ENCODE peak calls at places on chromosomes 12 and 14, in five cellular contexts. S, A, P, D and O are unnamed samples. For H3K4me1 and H3K27me3, the result is how much of the 10 kb centered on the place peaks cover.

GRCh38 chr14:90661881-90662280 is 154.3 kb downstream of the TTC7B start:
- DNase-seq in S (no peak), A (no peak), P (no peak), D (no peak), O (no peak)

GRCh38 chr12:107612508-107612907 is 73.1 kb upstream of the PWP1 start:
- DNase-seq in S (no peak), A (no peak), P (no peak), D (no peak), O (no peak)

GRCh38 chr14:54637829-54638446 is 71.0 kb downstream of the SAMD4A start:
- DNase-seq in S (no peak), A (no peak), P (no peak), D (peak), O (no peak)

GRCh38 chr12:100345020-100345767 is 11.7 kb upstream of the SLC17A8 start:
- DNase-seq in S (no peak), A (no peak), P (no peak), D (no peak), O (no peak)

GRCh38 chr12:85301054-85301453 is 21.0 kb downstream of the ALX1 start:
- DNase-seq in S (no peak), A (no peak), P (no peak), D (no peak), O (no peak)

GRCh38 chr14:101897326-101897725 is 67.0 kb upstream of the DYNC1H1 start:
- DNase-seq in S (no peak), A (no peak), P (no peak), D (no peak), O (no peak)

GRCh38 chr14:103448097-103448496 is 62.9 kb downstream of the MARK3 start:
- DNase-seq in S (no peak), A (no peak), P (no peak), D (no peak), O (no peak)

GRCh38 chr12:68636268-68636667 is 25.6 kb downstream of the RAP1B start:
- DNase-seq in S (no peak), A (no peak), P (no peak), D (peak), O (no peak)

GRCh38 chr14:104889374-104889755 is 24.3 kb downstream of the CEP170B start:
- DNase-seq in S (no peak), A (no peak), P (no peak), D (no peak), O (no peak)

GRCh38 chr12:65741662-65742480 is 82.4 kb upstream of the HMGA2 start:
- DNase-seq in S (no peak), A (no peak), P (peak), D (peak), O (no peak)

GRCh38 chr14:95758331-95758730 is 44.4 kb upstream of the TCL1A start:
- DNase-seq in S (no peak), A (no peak), P (no peak), D (no peak), O (no peak)

GRCh38 chr12:126708492-126708896 is 1558.5 kb upstream of the TMEM132C start:
- DNase-seq in S (no peak), A (no peak), P (no peak), D (peak), O (peak)

GRCh38 chr14:105411017-105411941 is 8.3 kb upstream of the MTA1 start:
- DNase-seq in S (no peak), A (no peak), P (peak), D (peak), O (no peak)

GRCh38 chr14:69792887-69793421 is 4.1 kb downstream of the SLC10A1 start:
- DNase-seq in S (no peak), A (no peak), P (no peak), D (no peak), O (no peak)

GRCh38 chr12:34403706-34404376 is 381.5 kb downstream of the ALG10 start:
- DNase-seq in S (peak), A (no peak), P (peak), D (no peak), O (no peak)

GRCh38 chr12:79826267-79827128 is 108.4 kb downstream of the PPP1R12A start:
- DNase-seq in S (no peak), A (no peak), P (no peak), D (no peak), O (no peak)

GRCh38 chr14:102917469-102918211 is 4.8 kb upstream of the AMN start:
- DNase-seq in S (no peak), A (peak), P (peak), D (peak), O (peak)

GRCh38 chr12:6211421-6211869 is 11.2 kb downstream of the CD9 start:
- DNase-seq in S (no peak), A (no peak), P (no peak), D (peak), O (no peak)

GRCh38 chr14:25413058-25413457 is 363.1 kb upstream of the STXBP6 start:
- DNase-seq in S (no peak), A (no peak), P (no peak), D (no peak), O (no peak)

GRCh38 chr14:81219821-81220487 is 805 bp downstream of the GTF2A1 start:
- DNase-seq in S (no peak), A (peak), P (peak), D (peak), O (no peak)

GRCh38 chr14:50028458-50028857 is 87.9 kb downstream of the VCPKMT start:
- DNase-seq in S (no peak), A (no peak), P (no peak), D (no peak), O (no peak)

GRCh38 chr14:55389330-55389729 is 22.3 kb downstream of the ATG14 start:
- DNase-seq in S (no peak), A (no peak), P (no peak), D (peak), O (no peak)

GRCh38 chr14:73007835-73008234 is 19.1 kb downstream of the ZFYVE1 start:
- DNase-seq in S (no peak), A (no peak), P (no peak), D (no peak), O (no peak)

GRCh38 chr14:73829526-73830431 is 21.9 kb upstream of the PTGR2 start:
- DNase-seq in S (no peak), A (no peak), P (no peak), D (peak), O (no peak)

GRCh38 chr12:75951399-75952228 is 80.0 kb downstream of the PHLDA1 start:
- DNase-seq in S (no peak), A (no peak), P (no peak), D (peak), O (no peak)

GRCh38 chr12:108117163-108117849 is 11.8 kb upstream of the WSCD2 start:
- DNase-seq in S (no peak), A (no peak), P (no peak), D (no peak), O (no peak)

GRCh38 chr12:45878630-45879255 is 111.6 kb downstream of the SCAF11 start:
- DNase-seq in S (no peak), A (no peak), P (no peak), D (peak), O (peak)

GRCh38 chr14:95188372-95188771 is 31.0 kb upstream of the DICER1 start:
- DNase-seq in S (no peak), A (no peak), P (no peak), D (no peak), O (no peak)

GRCh38 chr14:75831971-75832370 is 149.8 kb downstream of the TGFB3 start:
- DNase-seq in S (no peak), A (no peak), P (no peak), D (peak), O (no peak)

GRCh38 chr12:65911321-65911720 is 87.0 kb downstream of the HMGA2 start:
- DNase-seq in S (no peak), A (no peak), P (no peak), D (peak), O (no peak)

GRCh38 chr14:49767473-49768300 is at the start of gene KLHDC2:
- DNase-seq in S (peak), A (peak), P (peak), D (peak), O (peak)

GRCh38 chr12:123075092-123075491 is 75.8 kb downstream of the PITPNM2 start:
- DNase-seq in S (no peak), A (no peak), P (no peak), D (no peak), O (peak)

GRCh38 chr14:73553845-73554244 is 4.9 kb downstream of the HEATR4 start:
- DNase-seq in S (no peak), A (no peak), P (no peak), D (no peak), O (no peak)

DNA sequence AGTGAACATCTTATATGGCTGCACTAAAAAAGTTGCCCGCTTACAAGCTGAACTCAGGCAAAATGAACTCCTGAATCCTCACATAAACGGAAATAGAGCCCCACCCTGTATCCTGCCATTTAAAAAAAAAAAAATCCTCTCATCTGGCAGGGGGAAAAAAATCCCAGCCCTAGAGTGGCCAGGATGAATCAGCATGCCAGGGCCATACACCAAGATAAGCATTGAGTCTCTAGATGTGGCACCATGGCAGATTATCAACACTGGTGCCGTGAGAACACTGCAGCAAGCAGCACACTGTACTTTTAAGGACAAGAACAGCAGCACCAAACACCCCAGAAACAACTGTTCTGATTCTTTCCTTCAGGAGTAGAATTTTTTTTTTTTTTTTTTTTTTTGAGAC is 65.5 kb downstream of the RASSF3 start:
- DNase-seq in S (peak), A (no peak), P (no peak), D (peak), O (no peak)
- H3K4me1 ChIP-seq in S (half or more), A (half or more), P (under half), D (under half), O (half or more)

DNA sequence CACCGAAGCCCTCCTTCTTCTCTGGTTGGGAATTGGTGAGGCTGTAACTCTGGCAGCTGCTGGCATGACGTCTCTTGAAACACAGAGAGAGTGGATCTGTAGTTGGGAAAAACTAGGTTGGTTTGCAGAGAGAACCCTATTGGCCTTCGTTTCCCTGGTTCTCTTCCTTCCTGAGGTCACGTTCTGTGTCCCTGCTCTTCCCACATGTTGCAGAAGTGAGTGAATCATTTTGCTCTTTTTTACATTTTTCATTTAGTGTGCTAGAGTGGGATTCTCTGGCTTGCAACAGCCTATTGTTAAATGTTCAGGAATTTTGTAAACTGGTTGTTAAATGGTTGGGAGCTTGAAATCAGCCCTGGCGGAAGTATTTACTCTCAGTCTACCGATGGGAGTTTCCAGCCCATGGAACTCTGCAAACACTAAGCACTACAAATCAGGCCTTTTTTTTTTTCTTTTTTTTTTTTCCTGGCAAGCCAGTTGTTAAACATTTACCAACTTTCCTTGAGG is 26.8 kb upstream of the CKAP4 start:
- DNase-seq in S (no peak), A (no peak), P (no peak), D (peak), O (no peak)
- H3K27ac ChIP-seq in S (no peak), A (no peak), P (no peak), D (peak), O (no peak)

GRCh38 chr12:89737000-89737399 is 28.4 kb upstream of the ATP2B1 start:
- DNase-seq in S (no peak), A (no peak), P (no peak), D (no peak), O (no peak)

GRCh38 chr12:89740943-89741342 is 32.3 kb upstream of the ATP2B1 start:
- DNase-seq in S (no peak), A (no peak), P (no peak), D (peak), O (no peak)

GRCh38 chr12:89745286-89745685 is 36.6 kb upstream of the ATP2B1 start:
- DNase-seq in S (no peak), A (no peak), P (no peak), D (no peak), O (no peak)

DNA sequence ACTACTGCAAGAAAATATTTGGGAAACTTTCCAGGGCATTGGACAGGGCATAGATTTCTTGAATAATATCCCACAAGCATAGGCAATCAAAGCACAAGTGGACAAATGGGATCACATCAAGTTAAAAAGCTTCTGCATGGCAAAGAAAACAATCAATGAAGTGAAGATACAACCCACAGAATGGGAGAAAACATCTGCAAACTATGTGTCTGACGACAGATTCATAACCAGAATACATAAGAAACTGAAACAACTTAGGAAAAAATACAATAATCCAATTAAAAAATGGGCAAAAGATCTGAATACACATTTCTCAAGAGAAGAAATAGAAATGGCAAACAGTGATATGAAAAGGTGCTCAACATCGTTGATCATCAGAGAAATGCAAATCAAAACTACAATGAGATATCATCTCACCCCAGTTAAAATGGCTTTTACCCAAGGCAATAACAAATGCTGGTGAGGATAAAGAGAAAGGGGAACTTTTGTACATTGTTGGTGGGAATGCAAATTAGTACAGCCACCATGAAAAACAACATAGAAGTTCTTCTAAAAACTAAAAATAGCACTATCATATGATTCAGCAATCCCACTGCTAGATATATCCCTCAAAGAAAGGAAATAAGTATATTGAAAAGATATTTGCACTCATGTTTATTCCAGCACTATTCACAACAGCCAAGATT is 33.8 kb upstream of the ATP2B1 start:
- DNase-seq in S (no peak), A (no peak), P (no peak), D (no peak), O (no peak)
- H3K27me3 ChIP-seq in S (under half), A (under half), P (under half), D (under half), O (under half)

DNA sequence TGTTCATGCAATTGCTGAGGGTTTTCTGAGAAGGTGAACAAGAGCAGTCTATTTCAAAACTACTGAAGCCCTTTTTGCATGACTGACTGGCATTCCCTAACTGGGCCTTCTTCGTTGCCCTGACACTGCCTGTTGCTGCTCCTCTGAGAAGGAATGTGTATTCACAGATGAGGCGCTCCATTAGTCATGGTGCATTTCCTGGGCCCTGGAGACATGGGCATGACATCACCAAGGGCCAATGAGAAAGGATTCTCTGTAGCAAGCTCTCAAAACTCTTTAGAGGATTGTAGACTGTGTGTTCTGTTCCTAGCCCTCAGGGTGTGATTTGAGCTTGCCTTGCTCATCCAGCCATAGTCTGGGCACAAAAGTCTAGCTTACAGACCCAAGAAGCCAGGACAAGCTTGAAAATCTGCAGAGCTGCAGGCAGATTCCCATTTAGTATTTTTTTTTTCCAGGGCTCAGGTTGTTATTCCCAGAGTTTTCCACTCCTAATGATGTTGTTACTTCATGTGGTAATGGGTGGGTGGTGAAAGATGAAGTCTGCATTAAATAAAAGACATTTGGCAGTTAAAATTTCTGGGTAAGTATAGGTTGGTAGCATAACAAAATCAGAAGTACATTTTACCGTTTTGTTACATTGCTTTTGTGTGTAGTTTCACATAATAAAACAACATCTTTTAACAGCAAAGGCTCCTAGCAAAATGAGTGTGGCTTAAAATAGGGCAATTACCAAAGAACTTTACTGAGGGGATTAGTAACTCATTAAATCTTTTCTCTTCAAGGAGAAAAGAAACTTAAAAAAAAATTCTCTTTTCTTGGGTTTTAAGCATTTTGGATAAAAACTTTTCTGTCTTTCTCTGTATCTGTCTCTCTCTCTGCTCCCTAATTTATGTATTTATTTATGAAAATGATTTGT is 318.4 kb downstream of the RAD51B start:
- DNase-seq in S (peak), A (no peak), P (no peak), D (peak), O (no peak)
- H3K4me1 ChIP-seq in S (half or more), A (under half), P (under half), D (half or more), O (under half)

DNA sequence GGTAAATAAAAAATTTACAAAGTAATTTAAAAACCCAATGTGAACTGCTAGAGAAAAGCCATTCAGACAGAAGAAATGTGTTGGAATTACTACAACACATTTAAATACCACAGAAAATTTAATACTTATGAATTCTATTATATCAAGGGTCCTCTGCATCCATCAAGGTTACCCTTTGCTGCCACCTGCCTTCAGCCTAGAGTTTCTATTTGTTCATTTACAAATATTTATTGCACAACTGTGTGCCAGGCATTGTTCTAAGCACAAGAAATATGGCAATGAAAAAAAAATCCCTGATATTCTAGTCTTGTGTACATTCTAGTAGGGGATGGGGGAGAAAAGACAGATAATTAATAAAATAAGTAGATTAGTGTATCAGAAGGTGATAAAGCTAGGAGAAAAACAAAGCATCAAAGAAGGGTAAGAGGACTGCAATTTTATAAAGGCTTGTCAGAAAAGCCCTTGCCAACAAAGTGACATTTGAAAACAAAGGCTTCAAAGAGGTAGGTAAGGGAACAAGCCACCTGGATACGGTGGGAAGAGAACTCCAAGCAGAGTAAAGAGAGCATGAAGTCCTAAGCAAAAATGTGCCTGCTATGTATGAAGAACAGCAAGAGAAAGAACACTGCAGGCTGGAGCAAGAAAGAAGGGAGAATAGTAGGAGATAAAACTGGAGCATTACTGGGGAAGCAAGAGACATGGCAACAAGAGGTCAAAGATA is 59.1 kb upstream of the SLC6A13 start:
- DNase-seq in S (no peak), A (no peak), P (no peak), D (peak), O (no peak)
- H3K27ac ChIP-seq in S (no peak), A (no peak), P (no peak), D (no peak), O (no peak)

GRCh38 chr14:28780843-28781503 is 14.4 kb downstream of the FOXG1 start:
- DNase-seq in S (no peak), A (no peak), P (no peak), D (no peak), O (no peak)

GRCh38 chr14:28778718-28779117 is 12.1 kb downstream of the FOXG1 start:
- DNase-seq in S (no peak), A (no peak), P (no peak), D (no peak), O (no peak)

GRCh38 chr14:28777773-28778606 is 11.4 kb downstream of the FOXG1 start:
- DNase-seq in S (no peak), A (no peak), P (no peak), D (no peak), O (no peak)

GRCh38 chr14:28776482-28777266 is 10.1 kb downstream of the FOXG1 start:
- DNase-seq in S (no peak), A (no peak), P (no peak), D (no peak), O (no peak)

DNA sequence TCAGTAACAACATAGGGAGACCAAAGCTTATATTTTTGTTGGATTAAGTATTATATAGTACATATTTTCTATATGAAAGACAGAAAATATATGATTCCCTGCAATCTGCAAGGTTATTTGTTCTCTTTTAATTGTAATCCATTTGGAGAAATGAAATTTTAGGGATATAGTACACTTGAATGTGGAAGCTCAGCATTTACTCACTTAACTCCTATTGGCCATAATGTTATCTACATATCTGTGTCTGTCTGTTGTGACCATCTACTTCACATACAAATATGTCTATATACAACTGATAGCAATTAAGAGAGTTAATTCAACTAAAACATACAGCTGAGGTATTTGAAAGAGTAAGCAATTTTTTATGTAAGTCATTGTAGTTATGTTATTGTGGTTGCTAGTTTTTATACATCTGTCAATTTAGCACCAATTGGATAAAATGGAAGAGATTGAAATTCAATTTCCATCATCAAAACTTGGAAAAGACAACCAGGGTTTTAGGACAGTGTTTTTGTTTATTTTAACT is 12.9 kb downstream of the FOXG1 start:
- DNase-seq in S (no peak), A (no peak), P (no peak), D (no peak), O (no peak)
- H3K27me3 ChIP-seq in S (under half), A (under half), P (under half), D (half or more), O (under half)